ENCODE peak calls at places on chromosome 22, in eight cellular contexts. V is endothelial cell; J is GM10248; L is NCI-H446 treated with DMSO at 0.1 percent for 48 hours; Y is NCI-H2081; O is heart left ventricle; K is stimulated activated CD4-positive, alpha-beta T cell treated with anti-CD3 and anti-CD28 coated beads, TNF-alpha, amount 100 ng/mL, for 48 hours; S is GM23338. W is an unnamed sample.

GRCh38 chr22:39139933-39140332 is 12.5 kb downstream of the CBX7 start:
- DNase-seq in V (no peak), J (no peak), L (no peak), Y (no peak), O (no peak), K (no peak), S (no peak), W (no peak)

GRCh38 chr22:43789452-43789851 is 22.7 kb downstream of the EFCAB6 start:
- DNase-seq in V (no peak), J (no peak), L (peak; percentile 58), Y (no peak), O (peak; percentile 40), K (no peak), S (no peak), W (no peak)

GRCh38 chr22:40193429-40194421 is 16.0 kb downstream of the TNRC6B start:
- DNase-seq in V (no peak), J (no peak), L (no peak), Y (no peak), O (no peak), K (no peak), S (peak; percentile 94), W (no peak)

GRCh38 chr22:31248138-31248745 is 36.1 kb downstream of the LIMK2 start:
- DNase-seq in V (peak; percentile 28), J (peak; percentile 63), L (no peak), Y (no peak), O (peak; percentile 79), K (peak; percentile 35), S (peak; percentile 94), W (no peak)

GRCh38 chr22:49057910-49058309 is 769.8 kb downstream of the BRD1 start:
- DNase-seq in V (no peak), J (no peak), L (no peak), Y (no peak), O (no peak), K (no peak), S (no peak), W (no peak)

GRCh38 chr22:49295465-49295743 is 532.3 kb downstream of the BRD1 start:
- DNase-seq in V (no peak), J (no peak), L (no peak), Y (peak; percentile 77), O (no peak), K (no peak), S (no peak), W (no peak)

GRCh38 chr22:43514476-43515157 is 102.8 kb downstream of the MPPED1 start:
- DNase-seq in V (no peak), J (no peak), L (no peak), Y (no peak), O (no peak), K (no peak), S (peak; percentile 23), W (no peak)

GRCh38 chr22:27476729-27477128 is 324.8 kb downstream of the MN1 start:
- DNase-seq in V (no peak), J (no peak), L (no peak), Y (no peak), O (no peak), K (no peak), S (no peak), W (no peak)

GRCh38 chr22:20986365-20986764 is 4.3 kb downstream of the LZTR1 start:
- DNase-seq in V (no peak), J (no peak), L (no peak), Y (no peak), O (no peak), K (no peak), S (no peak), W (no peak)

GRCh38 chr22:41524283-41524682 is 20.0 kb downstream of the POLR3H start:
- DNase-seq in V (no peak), J (no peak), L (no peak), Y (no peak), O (peak; percentile 73), K (no peak), S (no peak), W (no peak)

GRCh38 chr22:17283423-17283822 is 64.2 kb upstream of the ADA2 start:
- DNase-seq in V (no peak), J (no peak), L (no peak), Y (no peak), O (no peak), K (no peak), S (peak; percentile 61), W (no peak)

GRCh38 chr22:23268877-23269276 is 88.6 kb downstream of the BCR start:
- DNase-seq in V (no peak), J (peak; percentile 55), L (no peak), Y (no peak), O (no peak), K (no peak), S (no peak), W (no peak)

GRCh38 chr22:37431811-37432707 is 4.8 kb upstream of the ELFN2 start:
- DNase-seq in V (no peak), J (no peak), L (no peak), Y (no peak), O (no peak), K (peak; percentile 48), S (no peak), W (no peak)

GRCh38 chr22:22865311-22866072 is 22.1 kb upstream of the IGLL5 start:
- DNase-seq in V (no peak), J (peak; percentile 45), L (no peak), Y (no peak), O (no peak), K (no peak), S (no peak), W (no peak)

GRCh38 chr22:20305894-20306645 is 13.8 kb downstream of the DGCR6L start:
- DNase-seq in V (no peak), J (no peak), L (no peak), Y (no peak), O (no peak), K (no peak), S (no peak), W (no peak)

GRCh38 chr22:31244044-31244942 is 32.2 kb downstream of the LIMK2 start:
- DNase-seq in V (no peak), J (no peak), L (peak; percentile 25), Y (no peak), O (no peak), K (no peak), S (peak; percentile 75), W (no peak)

GRCh38 chr22:28831140-28832072 is 31.0 kb upstream of the XBP1 start:
- DNase-seq in V (no peak), J (no peak), L (no peak), Y (no peak), O (no peak), K (no peak), S (no peak), W (no peak)

GRCh38 chr22:38943181-38943580 is 14.2 kb upstream of the APOBEC3A start:
- DNase-seq in V (no peak), J (no peak), L (no peak), Y (no peak), O (no peak), K (no peak), S (peak; percentile 47), W (no peak)

GRCh38 chr22:38205261-38206128 is 3.7 kb downstream of the MAFF start:
- DNase-seq in V (no peak), J (no peak), L (peak; percentile 9), Y (no peak), O (peak; percentile 80), K (no peak), S (no peak), W (no peak)

GRCh38 chr22:49845666-49846459 is 7.8 kb upstream of the ZBED4 start:
- DNase-seq in V (no peak), J (no peak), L (no peak), Y (no peak), O (no peak), K (no peak), S (no peak), W (no peak)

GRCh38 chr22:20522134-20522827 is 14.9 kb downstream of the MED15 start:
- DNase-seq in V (no peak), J (no peak), L (no peak), Y (no peak), O (no peak), K (no peak), S (no peak), W (no peak)

GRCh38 chr22:33465554-33465953 is 407.4 kb upstream of the SYN3 start:
- DNase-seq in V (no peak), J (no peak), L (no peak), Y (no peak), O (no peak), K (no peak), S (no peak), W (no peak)

GRCh38 chr22:37225481-37225880 is 13.2 kb upstream of the SSTR3 start:
- DNase-seq in V (no peak), J (no peak), L (no peak), Y (no peak), O (no peak), K (no peak), S (no peak), W (no peak)

GRCh38 chr22:21003782-21004181 is 1.9 kb upstream of the THAP7 start:
- DNase-seq in V (no peak), J (no peak), L (no peak), Y (peak; percentile 55), O (no peak), K (no peak), S (no peak), W (no peak)

GRCh38 chr22:37284807-37285355 is 2.6 kb downstream of the CYTH4 start:
- DNase-seq in V (no peak), J (peak; percentile 68), L (no peak), Y (no peak), O (peak; percentile 64), K (no peak), S (no peak), W (peak; percentile 88)

GRCh38 chr22:29308791-29309262 is 2.4 kb downstream of the GAS2L1 start:
- DNase-seq in V (no peak), J (peak; percentile 31), L (no peak), Y (no peak), O (no peak), K (no peak), S (peak; percentile 42), W (no peak)

GRCh38 chr22:47402876-47403525 is 640.6 kb downstream of the TBC1D22A start:
- DNase-seq in V (no peak), J (no peak), L (no peak), Y (no peak), O (no peak), K (no peak), S (no peak), W (no peak)

GRCh38 chr22:26890870-26891269 is 233.5 kb downstream of the MIAT start:
- DNase-seq in V (no peak), J (no peak), L (no peak), Y (peak; percentile 65), O (no peak), K (no peak), S (peak; percentile 29), W (no peak)

GRCh38 chr22:24265734-24266133 is 4.9 kb upstream of the SPECC1L start:
- DNase-seq in V (no peak), J (no peak), L (no peak), Y (no peak), O (no peak), K (no peak), S (no peak), W (no peak)

GRCh38 chr22:44846726-44847275 is 94.4 kb downstream of the ARHGAP8 start:
- DNase-seq in V (no peak), J (no peak), L (no peak), Y (no peak), O (no peak), K (no peak), S (no peak), W (no peak)

GRCh38 chr22:25223269-25223850 is 3.9 kb downstream of the CRYBB2 start:
- DNase-seq in V (no peak), J (no peak), L (no peak), Y (no peak), O (no peak), K (no peak), S (no peak), W (no peak)

GRCh38 chr22:29633514-29634312 is 30.3 kb downstream of the NF2 start:
- DNase-seq in V (no peak), J (no peak), L (no peak), Y (no peak), O (no peak), K (no peak), S (no peak), W (no peak)

GRCh38 chr22:19610518-19611253 is 86.5 kb upstream of the CLDN5 start:
- DNase-seq in V (no peak), J (peak; percentile 45), L (no peak), Y (no peak), O (no peak), K (peak; percentile 33), S (peak; percentile 61), W (no peak)

GRCh38 chr22:42662114-42663021 is 13.2 kb upstream of the CYB5R3 start:
- DNase-seq in V (peak; percentile 94), J (peak; percentile 86), L (no peak), Y (peak; percentile 55), O (peak; percentile 84), K (peak; percentile 79), S (peak; percentile 91), W (no peak)

W was measured in CMK.